ENCODE peak calls at places on chromosomes 3 and 15, in seven cellular contexts. I, P, L, B, C, T and H are unnamed samples.

GRCh38 chr15:60973637-60974415 is 255.3 kb downstream of the RORA start:
- DNase-seq in I (no peak), P (no peak), L (no peak), B (no peak), C (no peak), T (peak; percentile 58), H (no peak)

GRCh38 chr3:53709856-53710674 is 136.2 kb downstream of the CHDH start:
- DNase-seq in I (peak; percentile 45), P (peak; percentile 46), L (peak; percentile 21), B (peak; percentile 78), C (peak; percentile 85), T (peak; percentile 70), H (peak; percentile 79)

GRCh38 chr3:16888785-16889607 is 4.2 kb downstream of the PLCL2 start:
- DNase-seq in I (peak; percentile 32), P (no peak), L (no peak), B (no peak), C (no peak), T (peak; percentile 51), H (no peak)

GRCh38 chr15:73797366-73798158 is 44.4 kb upstream of the INSYN1 start:
- DNase-seq in I (no peak), P (no peak), L (no peak), B (no peak), C (no peak), T (no peak), H (no peak)

GRCh38 chr3:8001712-8002111 is 499.9 kb upstream of the LMCD1 start:
- DNase-seq in I (no peak), P (no peak), L (no peak), B (no peak), C (no peak), T (no peak), H (no peak)

GRCh38 chr3:102400766-102401165 is 34.0 kb upstream of the ZPLD1 start:
- DNase-seq in I (no peak), P (no peak), L (no peak), B (no peak), C (no peak), T (peak; percentile 97), H (no peak)

GRCh38 chr3:14577897-14578296 is 37.8 kb upstream of the GRIP2 start:
- DNase-seq in I (no peak), P (no peak), L (no peak), B (no peak), C (no peak), T (no peak), H (no peak)

GRCh38 chr3:45081506-45081905 is 55.4 kb downstream of the CLEC3B start:
- DNase-seq in I (no peak), P (no peak), L (no peak), B (no peak), C (no peak), T (no peak), H (no peak)

GRCh38 chr3:149475451-149476060 is 1.1 kb downstream of the TM4SF4 start:
- DNase-seq in I (no peak), P (no peak), L (no peak), B (no peak), C (no peak), T (no peak), H (no peak)

GRCh38 chr3:171266034-171266805 is 194.0 kb downstream of the TNIK start:
- DNase-seq in I (no peak), P (no peak), L (no peak), B (no peak), C (no peak), T (no peak), H (no peak)